ENCODE peak calls at places on chromosomes 12 and 14, in four cellular contexts. U, A, I and E are unnamed samples.

GRCh38 chr14:105850853-105851581 is 324.6 kb downstream of the TMEM121 start:
- DNase-seq in U (no peak), A (no peak), I (peak), E (no peak)

GRCh38 chr12:47068539-47068938 is 10.9 kb upstream of the PCED1B start:
- DNase-seq in U (no peak), I (no peak), A (no peak), E (no peak)

GRCh38 chr12:82842480-82842879 is 155.8 kb downstream of the TMTC2 start:
- DNase-seq in A (no peak), U (no peak), I (no peak), E (no peak)

GRCh38 chr12:47080725-47081502 is 1.2 kb upstream of the AMIGO2 start:
- DNase-seq in I (peak), U (peak), A (no peak), E (peak)

GRCh38 chr12:4432878-4433820 is 12.5 kb downstream of the FGF6 start:
- DNase-seq in A (no peak), U (no peak), I (no peak), E (no peak)

GRCh38 chr14:22184157-22185025 is 404.6 kb downstream of the DAD1 start:
- DNase-seq in I (no peak), U (no peak), A (no peak), E (no peak)

GRCh38 chr14:102592969-102593840 is 756 bp downstream of the RCOR1 start:
- DNase-seq in U (peak), I (peak), A (no peak), E (peak)

GRCh38 chr14:51650721-51651387 is 856 bp upstream of the FRMD6 start:
- DNase-seq in A (no peak), U (peak), I (no peak), E (no peak)

GRCh38 chr14:86072134-86072894 is 542.4 kb downstream of the FLRT2 start:
- DNase-seq in I (no peak), U (no peak), A (no peak), E (no peak)

GRCh38 chr12:2974560-2974971 is 15.4 kb downstream of the TEAD4 start:
- DNase-seq in U (peak), I (no peak), A (no peak), E (no peak)

GRCh38 chr12:95630496-95630895 is 79.2 kb upstream of the USP44 start:
- DNase-seq in U (no peak), I (no peak), A (no peak), E (no peak)

GRCh38 chr12:49259452-49259851 is 5.4 kb upstream of the TUBA1C start:
- DNase-seq in U (no peak), A (no peak), I (no peak), E (no peak)

GRCh38 chr12:2535583-2536187 is 259.1 kb upstream of the FKBP4 start:
- DNase-seq in I (no peak), A (no peak), U (no peak), E (no peak)

GRCh38 chr12:13350381-13350780 is 153.9 kb downstream of the EMP1 start:
- DNase-seq in U (no peak), I (no peak), A (no peak), E (no peak)

GRCh38 chr12:117485984-117486839 is 124.8 kb upstream of the NOS1 start:
- DNase-seq in U (no peak), A (no peak), I (no peak), E (no peak)

GRCh38 chr14:74984241-74985027 is 18.3 kb upstream of the EIF2B2 start:
- DNase-seq in U (no peak), I (no peak), A (no peak), E (no peak)

GRCh38 chr12:64730585-64730964 is 28.6 kb downstream of the GNS start:
- DNase-seq in U (no peak), I (no peak), A (no peak), E (no peak)

GRCh38 chr14:75383721-75384120 is 44.1 kb upstream of the JDP2 start:
- DNase-seq in A (no peak), U (no peak), I (no peak), E (no peak)

GRCh38 chr12:94012508-94013044 is 135.8 kb upstream of the PLXNC1 start:
- DNase-seq in I (no peak), U (no peak), A (no peak), E (no peak)

GRCh38 chr12:93689076-93689834 is 12.1 kb downstream of the CRADD start:
- DNase-seq in I (no peak), U (no peak), A (no peak), E (no peak)

DNA sequence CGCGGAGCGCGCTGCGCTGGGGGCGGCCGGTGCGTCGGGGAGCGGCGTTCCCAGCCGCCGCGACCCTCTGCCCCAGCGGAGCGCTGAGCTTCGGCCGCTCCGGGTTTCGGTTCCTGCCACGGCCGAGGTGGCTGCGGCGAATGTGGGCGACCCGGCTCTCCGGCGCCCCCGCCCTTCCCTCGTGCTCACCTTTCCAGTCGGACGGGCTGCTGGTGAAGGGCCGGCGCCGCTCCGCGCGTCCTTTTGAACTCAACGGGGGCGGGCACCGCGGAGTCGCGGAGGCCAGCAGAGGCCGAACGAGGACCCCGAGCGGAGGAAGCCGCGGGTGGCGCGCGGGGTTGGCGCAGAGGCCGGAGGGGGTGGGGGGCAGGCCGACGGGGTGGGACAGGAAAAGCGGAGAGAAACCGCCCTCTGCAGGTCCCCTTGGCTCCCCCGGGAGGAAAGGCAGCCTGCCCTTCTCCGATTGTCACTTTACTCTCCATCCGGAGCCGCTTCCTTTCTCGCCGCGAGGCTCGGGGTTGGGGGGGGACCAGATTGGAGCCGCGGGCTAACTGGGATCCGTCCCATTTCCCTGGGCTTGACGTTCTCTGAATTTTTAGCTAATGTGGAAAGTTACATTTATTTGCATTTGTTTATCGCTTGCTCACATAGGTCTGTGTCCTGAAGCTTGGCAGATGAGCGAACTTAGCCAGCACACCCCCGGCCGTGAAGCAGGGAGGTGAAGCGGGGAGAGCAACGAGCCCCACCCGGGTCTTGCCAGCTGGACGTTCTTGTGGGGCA is at the start of gene SMAGP:
- DNase-seq in U (peak), A (no peak), I (peak), E (peak)
- TF ChIP-seq CTCF in U (no peak), A (no peak), I (no peak), E (no peak)

DNA sequence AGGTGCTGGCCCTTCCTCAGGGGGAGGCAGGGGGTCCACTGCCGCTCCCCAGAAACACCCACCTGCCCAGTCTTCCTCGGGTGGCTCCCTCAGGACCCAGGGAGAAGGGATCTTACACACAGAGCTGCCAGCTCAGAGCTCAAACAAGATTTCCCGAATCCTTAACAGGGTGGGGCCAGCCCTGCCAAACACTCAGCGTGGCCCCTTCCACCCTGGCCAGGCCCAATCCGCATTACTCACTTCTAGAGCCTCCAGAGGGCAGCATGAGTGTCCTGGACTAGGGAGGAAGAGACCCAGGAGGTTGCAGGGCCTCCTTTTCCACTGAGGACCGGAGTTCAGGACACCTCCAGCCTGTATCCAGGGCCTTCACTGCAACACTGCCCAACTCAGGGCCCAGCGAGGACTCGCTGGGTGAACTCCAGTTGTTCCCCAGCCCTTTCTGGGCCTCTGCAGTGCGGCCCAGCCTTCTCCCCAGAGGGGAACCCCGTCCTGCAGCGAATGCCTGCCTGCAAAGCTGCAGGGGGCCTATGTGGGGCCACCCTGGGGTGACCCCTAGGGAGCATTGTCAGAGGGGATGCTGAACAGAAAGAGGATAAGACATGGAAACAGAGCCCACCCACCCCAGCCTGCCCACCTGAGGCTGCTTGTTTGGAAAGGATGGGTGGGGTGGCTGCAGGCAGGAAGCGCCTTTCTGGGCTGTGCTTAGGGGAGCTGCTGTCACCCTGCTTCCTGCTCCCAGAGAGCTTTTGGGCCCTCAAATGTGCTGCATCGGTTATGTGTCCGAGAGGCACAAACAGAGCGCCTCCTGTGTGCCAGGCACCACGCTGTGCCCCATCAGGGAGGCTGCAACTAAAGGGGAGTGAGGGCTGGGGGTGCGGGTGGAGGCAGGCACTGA is 43.8 kb downstream of the CCNK start:
- DNase-seq in U (no peak), I (no peak), A (no peak), E (no peak)
- TF ChIP-seq CTCF in U (no peak), I (no peak), A (peak), E (no peak)

DNA sequence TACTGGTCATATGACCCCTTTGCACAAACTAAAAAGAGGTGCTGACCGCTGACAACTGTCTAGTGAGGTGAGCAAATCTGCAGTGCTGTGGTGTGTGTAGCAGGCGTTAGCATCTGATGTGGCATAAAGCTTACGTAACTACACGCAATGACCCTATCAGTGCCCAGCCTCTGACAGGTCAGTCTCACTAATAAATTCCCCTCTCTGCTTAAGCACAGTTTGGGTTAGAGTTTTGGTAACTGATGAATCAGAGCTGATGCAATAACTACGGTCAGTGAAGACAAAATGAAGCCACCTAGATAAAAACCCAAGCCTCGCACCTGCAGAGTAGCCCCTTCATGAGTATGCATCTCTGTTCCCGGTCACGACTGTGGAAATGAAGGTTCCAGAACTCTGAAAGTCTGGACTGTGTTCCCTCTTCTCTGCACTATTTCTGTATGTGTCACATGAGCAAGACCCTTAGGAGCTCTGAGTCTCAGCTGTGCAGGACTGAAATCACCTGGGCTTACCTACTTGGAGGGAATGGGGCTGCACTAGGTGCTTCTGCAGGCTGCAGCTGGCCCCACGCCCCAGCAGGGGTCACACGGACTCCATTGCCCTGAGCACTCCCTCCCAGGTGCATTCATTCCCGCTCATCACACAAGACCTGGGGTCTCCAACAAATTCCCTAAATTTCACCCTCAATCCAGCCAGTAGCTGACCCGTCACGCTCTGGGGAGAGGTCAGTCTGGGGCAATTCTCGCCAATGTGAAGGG is 54.4 kb downstream of the RIMBP2 start:
- DNase-seq in U (no peak), A (no peak), I (no peak), E (no peak)
- TF ChIP-seq CTCF in U (no peak), A (no peak), I (no peak), E (no peak)

GRCh38 chr14:64518229-64518628 is 13.7 kb downstream of the ZBTB1 start:
- DNase-seq in I (no peak), U (no peak), A (no peak), E (no peak)
- TF ChIP-seq CTCF in I (no peak), U (no peak), A (no peak), E (no peak)

GRCh38 chr14:34362625-34363251 is 99.3 kb downstream of the SPTSSA start:
- DNase-seq in A (peak), U (no peak), I (no peak), E (no peak)
- TF ChIP-seq CTCF in A (no peak), U (no peak), I (no peak), E (no peak)

DNA sequence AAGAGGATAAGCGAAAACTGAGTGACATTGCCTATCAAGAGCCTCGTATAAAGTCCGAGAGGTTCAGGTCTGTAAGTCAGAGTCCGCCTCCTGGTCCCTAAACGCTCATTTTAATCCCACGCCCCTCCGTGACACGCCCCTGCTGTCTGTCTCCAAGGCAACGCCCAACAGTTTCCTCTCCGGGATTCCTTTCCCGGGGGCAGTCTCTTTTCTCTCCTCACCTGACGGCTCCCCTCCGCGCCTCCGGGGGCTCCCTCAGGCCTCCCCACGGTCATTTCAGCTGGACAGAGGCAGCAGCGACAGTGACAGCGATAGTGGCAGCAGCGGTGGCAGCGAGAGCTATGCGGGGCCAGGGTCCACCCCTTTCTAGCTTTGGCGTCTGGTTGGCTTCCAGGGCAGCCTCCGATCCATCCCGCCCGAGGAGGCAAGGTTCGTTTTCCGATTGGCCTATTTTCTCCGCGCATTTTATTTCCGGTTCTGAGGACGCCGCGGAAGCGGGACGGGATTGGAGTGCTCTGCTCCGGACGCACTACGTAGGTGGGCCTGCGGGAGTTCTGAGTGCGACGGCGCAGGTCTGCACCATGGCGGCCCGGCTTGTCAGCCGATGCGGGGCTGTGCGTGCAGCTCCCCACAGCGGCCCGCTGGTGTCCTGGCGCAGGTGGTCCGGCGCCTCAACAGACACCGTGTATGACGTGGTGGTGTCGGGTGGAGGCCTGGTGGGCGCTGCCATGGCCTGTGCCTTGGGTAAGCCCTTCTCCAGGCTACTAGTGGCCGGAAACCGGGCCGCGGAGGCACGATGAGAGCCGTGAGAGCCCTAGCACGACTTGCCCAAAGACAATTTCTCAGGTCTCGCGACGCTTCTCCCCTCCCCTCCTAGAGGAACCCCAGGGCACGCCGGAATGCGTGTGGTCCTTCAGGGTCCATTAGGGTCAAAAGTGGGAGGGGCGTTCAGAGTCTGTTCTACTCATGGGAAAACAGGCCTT is at the start of the genes COQ6 and FAM161B:
- DNase-seq in I (peak), U (peak), A (peak), E (peak)
- TF ChIP-seq CTCF in I (no peak), U (no peak), A (no peak), E (no peak)

DNA sequence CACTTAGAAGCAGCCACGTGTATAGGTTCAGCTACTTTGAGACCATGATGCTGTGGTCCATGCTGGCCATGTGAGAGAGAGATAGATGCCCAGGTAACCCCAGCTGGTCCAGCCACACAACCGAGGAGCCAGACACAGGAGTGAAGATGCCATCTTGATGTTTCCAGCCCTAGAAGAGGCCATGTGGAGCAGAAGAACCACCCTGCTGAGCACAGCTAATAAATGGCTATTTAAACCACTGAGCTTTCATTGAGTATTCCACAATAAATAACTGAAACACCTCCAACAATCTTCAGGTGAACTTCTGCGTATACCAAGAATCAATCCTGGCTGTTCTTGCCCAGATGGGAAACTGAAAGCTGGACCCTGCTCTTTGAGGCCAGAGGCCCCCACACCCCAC is 84.0 kb upstream of the GSC start:
- DNase-seq in U (no peak), I (no peak), A (no peak), E (no peak)
- TF ChIP-seq CTCF in U (no peak), I (no peak), A (no peak), E (no peak)

GRCh38 chr12:115946867-115947695 is 330.4 kb downstream of the MED13L start:
- DNase-seq in A (no peak), I (no peak), U (no peak), E (no peak)

GRCh38 chr12:115949675-115950074 is 327.8 kb downstream of the MED13L start:
- DNase-seq in A (no peak), I (no peak), U (no peak), E (no peak)

GRCh38 chr12:115944851-115945496 is 332.5 kb downstream of the MED13L start:
- DNase-seq in A (no peak), I (no peak), U (no peak), E (no peak)

GRCh38 chr12:115946092-115946491 is 331.4 kb downstream of the MED13L start:
- DNase-seq in I (no peak), U (no peak), A (no peak), E (no peak)

DNA sequence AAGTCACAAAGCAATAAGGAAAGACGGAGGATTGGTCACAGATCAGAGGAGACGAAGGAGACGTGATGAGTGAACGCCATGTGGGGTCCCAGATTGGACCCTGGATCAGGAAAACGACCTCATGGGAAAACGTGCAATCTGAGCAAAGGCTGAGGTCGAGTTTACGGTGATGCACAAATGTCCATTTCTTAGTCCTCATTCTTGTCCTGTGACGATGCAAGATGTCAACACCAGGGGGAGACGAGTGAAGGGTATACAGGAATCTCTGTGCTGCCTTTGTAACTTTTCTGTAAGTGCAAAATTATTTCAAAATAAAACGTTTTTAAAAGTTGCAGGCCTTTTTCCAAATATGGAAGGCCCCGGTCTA is 329.8 kb downstream of the MED13L start:
- DNase-seq in I (no peak), A (no peak), U (no peak), E (no peak)
- TF ChIP-seq CTCF in I (no peak), A (no peak), U (no peak), E (no peak)

GRCh38 chr12:30796508-30796780 is 41.7 kb upstream of the CAPRIN2 start:
- DNase-seq in A (peak), I (no peak), U (no peak), E (no peak)
- TF ChIP-seq CTCF in A (no peak), I (no peak), U (no peak), E (no peak)